ENCODE peak calls at places on chromosomes 7 and 10, in nine cellular contexts. One of them, this sample, is unnamed.

GRCh38 chr7:146375155-146375554 is 258.6 kb downstream of the CNTNAP2 start:
- DNase-seq in NCI-H1105: no peak
- DNase-seq in fibroblast of the aortic adventitia: no peak
- DNase-seq in G401: no peak
- DNase-seq in activated naive CD8-positive, alpha-beta T cell treated with anti-CD3 and anti-CD28 coated beads, Interleukin-2, amount 50 U/mL, for 24 hours: no peak
- DNase-seq in A549: no peak
- DNase-seq in mesenteric fat pad: no peak
- DNase-seq in ovary: no peak
- DNase-seq in sigmoid colon: no peak
- DNase-seq in this sample: no peak

GRCh38 chr7:140534743-140535142 is 55.4 kb upstream of the MKRN1 start:
- DNase-seq in NCI-H1105: no peak
- DNase-seq in fibroblast of the aortic adventitia: peak; percentile 85
- DNase-seq in G401: no peak
- DNase-seq in activated naive CD8-positive, alpha-beta T cell treated with anti-CD3 and anti-CD28 coated beads, Interleukin-2, amount 50 U/mL, for 24 hours: no peak
- DNase-seq in A549: no peak
- DNase-seq in mesenteric fat pad: no peak
- DNase-seq in ovary: peak; percentile 58
- DNase-seq in sigmoid colon: peak; percentile 71
- DNase-seq in this sample: no peak

GRCh38 chr7:25579688-25580075 is 351.4 kb upstream of the NPVF start:
- DNase-seq in NCI-H1105: no peak
- DNase-seq in fibroblast of the aortic adventitia: no peak
- DNase-seq in G401: no peak
- DNase-seq in activated naive CD8-positive, alpha-beta T cell treated with anti-CD3 and anti-CD28 coated beads, Interleukin-2, amount 50 U/mL, for 24 hours: no peak
- DNase-seq in A549: no peak
- DNase-seq in mesenteric fat pad: no peak
- DNase-seq in ovary: no peak
- DNase-seq in sigmoid colon: no peak
- DNase-seq in this sample: no peak

GRCh38 chr7:146960747-146961416 is 844.3 kb downstream of the CNTNAP2 start:
- DNase-seq in NCI-H1105: peak; percentile 14
- DNase-seq in fibroblast of the aortic adventitia: no peak
- DNase-seq in G401: no peak
- DNase-seq in activated naive CD8-positive, alpha-beta T cell treated with anti-CD3 and anti-CD28 coated beads, Interleukin-2, amount 50 U/mL, for 24 hours: no peak
- DNase-seq in A549: no peak
- DNase-seq in mesenteric fat pad: no peak
- DNase-seq in ovary: no peak
- DNase-seq in sigmoid colon: no peak
- DNase-seq in this sample: no peak

GRCh38 chr7:130254555-130254954 is 12.1 kb upstream of the CPA2 start:
- DNase-seq in NCI-H1105: no peak
- DNase-seq in fibroblast of the aortic adventitia: no peak
- DNase-seq in G401: no peak
- DNase-seq in activated naive CD8-positive, alpha-beta T cell treated with anti-CD3 and anti-CD28 coated beads, Interleukin-2, amount 50 U/mL, for 24 hours: no peak
- DNase-seq in A549: no peak
- DNase-seq in mesenteric fat pad: no peak
- DNase-seq in ovary: no peak
- DNase-seq in sigmoid colon: no peak
- DNase-seq in this sample: no peak

GRCh38 chr10:99374526-99374925 is 45.4 kb downstream of the CNNM1 start:
- DNase-seq in NCI-H1105: no peak
- DNase-seq in fibroblast of the aortic adventitia: no peak
- DNase-seq in G401: no peak
- DNase-seq in activated naive CD8-positive, alpha-beta T cell treated with anti-CD3 and anti-CD28 coated beads, Interleukin-2, amount 50 U/mL, for 24 hours: no peak
- DNase-seq in A549: no peak
- DNase-seq in mesenteric fat pad: no peak
- DNase-seq in ovary: no peak
- DNase-seq in sigmoid colon: no peak
- DNase-seq in this sample: no peak

GRCh38 chr7:137801003-137801402 is 45.8 kb downstream of the DGKI start:
- DNase-seq in NCI-H1105: no peak
- DNase-seq in fibroblast of the aortic adventitia: peak; percentile 27
- DNase-seq in G401: no peak
- DNase-seq in activated naive CD8-positive, alpha-beta T cell treated with anti-CD3 and anti-CD28 coated beads, Interleukin-2, amount 50 U/mL, for 24 hours: no peak
- DNase-seq in A549: no peak
- DNase-seq in mesenteric fat pad: no peak
- DNase-seq in ovary: no peak
- DNase-seq in sigmoid colon: no peak
- DNase-seq in this sample: no peak

GRCh38 chr7:1567893-1568292 is 1.9 kb downstream of the PSMG3 start:
- DNase-seq in NCI-H1105: no peak
- DNase-seq in fibroblast of the aortic adventitia: peak; percentile 42
- DNase-seq in G401: no peak
- DNase-seq in activated naive CD8-positive, alpha-beta T cell treated with anti-CD3 and anti-CD28 coated beads, Interleukin-2, amount 50 U/mL, for 24 hours: no peak
- DNase-seq in A549: no peak
- DNase-seq in mesenteric fat pad: no peak
- DNase-seq in ovary: no peak
- DNase-seq in sigmoid colon: no peak
- DNase-seq in this sample: no peak

GRCh38 chr10:81848514-81848913 is 26.5 kb upstream of the NRG3 start:
- DNase-seq in NCI-H1105: no peak
- DNase-seq in fibroblast of the aortic adventitia: no peak
- DNase-seq in G401: no peak
- DNase-seq in activated naive CD8-positive, alpha-beta T cell treated with anti-CD3 and anti-CD28 coated beads, Interleukin-2, amount 50 U/mL, for 24 hours: no peak
- DNase-seq in A549: no peak
- DNase-seq in mesenteric fat pad: no peak
- DNase-seq in ovary: no peak
- DNase-seq in sigmoid colon: no peak
- DNase-seq in this sample: no peak

GRCh38 chr10:72889391-72889831 is 4.1 kb upstream of the OIT3 start:
- DNase-seq in NCI-H1105: peak; percentile 90
- DNase-seq in fibroblast of the aortic adventitia: peak; percentile 22
- DNase-seq in G401: peak; percentile 39
- DNase-seq in activated naive CD8-positive, alpha-beta T cell treated with anti-CD3 and anti-CD28 coated beads, Interleukin-2, amount 50 U/mL, for 24 hours: no peak
- DNase-seq in A549: no peak
- DNase-seq in mesenteric fat pad: no peak
- DNase-seq in ovary: no peak
- DNase-seq in sigmoid colon: no peak
- DNase-seq in this sample: no peak

GRCh38 chr10:67261300-67261797 is 335.5 kb downstream of the LRRTM3 start:
- DNase-seq in NCI-H1105: no peak
- DNase-seq in fibroblast of the aortic adventitia: no peak
- DNase-seq in G401: no peak
- DNase-seq in activated naive CD8-positive, alpha-beta T cell treated with anti-CD3 and anti-CD28 coated beads, Interleukin-2, amount 50 U/mL, for 24 hours: no peak
- DNase-seq in A549: no peak
- DNase-seq in mesenteric fat pad: no peak
- DNase-seq in ovary: no peak
- DNase-seq in sigmoid colon: no peak
- DNase-seq in this sample: no peak

This sample was measured in coronary artery.